ENCODE peak calls at places on chromosomes 1 and 21, in four cellular contexts. P is NCI-H2081, D is mammary epithelial cell, M is SK-MEL-5. S is an unnamed sample.

GRCh38 chr1:243628476-243628907 is 221.6 kb downstream of the AKT3 start:
- DNase-seq in D (no peak), M (peak; percentile 84), P (no peak), S (no peak)

GRCh38 chr1:76240321-76240720 is 165.8 kb downstream of the ST6GALNAC3 start:
- DNase-seq in P (no peak), M (peak; percentile 36), D (no peak), S (no peak)

GRCh38 chr1:31981976-31982375 is 31.7 kb upstream of the KHDRBS1 start:
- DNase-seq in M (no peak), P (peak; percentile 47), D (no peak), S (no peak)

GRCh38 chr21:24759348-24760118 is 847.7 kb downstream of the MRPL39 start:
- DNase-seq in P (peak; percentile 34), D (no peak), M (peak; percentile 29), S (no peak)

GRCh38 chr1:21510113-21510493 is 880 bp downstream of the ALPL start:
- DNase-seq in P (no peak), M (no peak), D (no peak), S (no peak)

GRCh38 chr1:86419277-86419903 is 4.6 kb upstream of the CLCA2 start:
- DNase-seq in D (peak; percentile 52), P (peak; percentile 44), M (peak; percentile 56), S (no peak)

GRCh38 chr1:1939296-1940122 is 20.4 kb upstream of the TMEM52 start:
- DNase-seq in D (no peak), P (no peak), M (no peak), S (no peak)

GRCh38 chr1:170175477-170175876 is 29.7 kb downstream of the NTMT2 start:
- DNase-seq in P (no peak), D (no peak), M (no peak), S (no peak)

GRCh38 chr1:119544165-119544762 is 37.3 kb downstream of the HSD3B1 start:
- DNase-seq in P (no peak), M (peak; percentile 60), D (no peak), S (no peak)

GRCh38 chr1:39955547-39956539 is 898 bp downstream of the MFSD2A start:
- DNase-seq in M (peak; percentile 34), P (peak; percentile 91), D (peak; percentile 75), S (peak; percentile 78)

GRCh38 chr1:87176514-87176913 is 152.2 kb upstream of the LMO4 start:
- DNase-seq in P (no peak), D (no peak), M (no peak), S (no peak)

GRCh38 chr1:60055336-60055735 is 18.2 kb downstream of the C1orf87 start:
- DNase-seq in D (peak; percentile 34), P (no peak), M (no peak), S (peak; percentile 27)

GRCh38 chr1:244049969-244050834 is 881 bp upstream of the ZBTB18 start:
- DNase-seq in D (no peak), M (no peak), P (no peak), S (no peak)

GRCh38 chr21:26587621-26588260 is 14.7 kb upstream of the CYYR1 start:
- DNase-seq in P (no peak), D (peak; percentile 5), M (no peak), S (no peak)

GRCh38 chr1:210321131-210321530 is 7.6 kb upstream of the HHAT start:
- DNase-seq in M (no peak), P (no peak), D (no peak), S (no peak)

GRCh38 chr1:101059945-101060542 is 34.5 kb upstream of the DPH5 start:
- DNase-seq in M (no peak), D (no peak), P (no peak), S (no peak)

GRCh38 chr1:82269466-82269865 is 468.7 kb downstream of the ADGRL2 start:
- DNase-seq in M (no peak), D (peak; percentile 62), P (no peak), S (no peak)

GRCh38 chr1:201038537-201038936 is 15.0 kb upstream of the KIF21B start:
- DNase-seq in M (no peak), D (no peak), P (no peak), S (no peak)

GRCh38 chr1:115426271-115426771 is 88.3 kb upstream of the NGF start:
- DNase-seq in D (peak; percentile 35), M (peak; percentile 15), P (no peak), S (no peak)

GRCh38 chr1:48675251-48675650 is 101.4 kb downstream of the BEND5 start:
- DNase-seq in P (peak; percentile 16), D (peak; percentile 60), M (no peak), S (no peak)

GRCh38 chr21:44444286-44444931 is 10.9 kb upstream of the LRRC3 start:
- DNase-seq in M (peak; percentile 45), P (no peak), D (no peak), S (no peak)

GRCh38 chr21:21851657-21852056 is 853.4 kb downstream of the NCAM2 start:
- DNase-seq in M (peak; percentile 30), P (peak; percentile 0), D (no peak), S (no peak)

GRCh38 chr1:1355376-1355775 is 3.0 kb downstream of the MXRA8 start:
- DNase-seq in D (no peak), M (peak; percentile 30), P (peak; percentile 15), S (peak; percentile 24)

GRCh38 chr1:23422955-23423354 is 1.6 kb downstream of the TCEA3 start:
- DNase-seq in D (no peak), P (no peak), M (no peak), S (no peak)

GRCh38 chr1:114979278-114979891 is 50.2 kb upstream of the TSHB start:
- DNase-seq in D (peak; percentile 39), M (peak; percentile 64), P (peak; percentile 37), S (peak; percentile 25)

GRCh38 chr21:26469789-26470188 is 103.3 kb downstream of the CYYR1 start:
- DNase-seq in P (no peak), M (no peak), D (peak; percentile 81), S (no peak)

GRCh38 chr1:198937231-198938031 is 298.6 kb downstream of the PTPRC start:
- DNase-seq in D (peak; percentile 91), P (peak; percentile 97), M (peak; percentile 90), S (peak; percentile 55)

GRCh38 chr1:172671591-172671990 is 12.7 kb downstream of the FASLG start:
- DNase-seq in M (no peak), D (peak; percentile 27), P (no peak), S (no peak)

GRCh38 chr21:34074283-34075098 is 1.1 kb downstream of the MRPS6 start:
- DNase-seq in M (no peak), P (no peak), D (peak; percentile 38), S (peak; percentile 19)

GRCh38 chr1:183548136-183548535 is 42.1 kb downstream of the NCF2 start:
- DNase-seq in P (peak; percentile 64), M (no peak), D (no peak), S (peak; percentile 88)

GRCh38 chr21:41877901-41878830 is 978 bp downstream of the PRDM15 start:
- DNase-seq in P (peak; percentile 38), D (peak; percentile 26), M (peak; percentile 17), S (peak; percentile 25)

GRCh38 chr1:18032475-18032874 is 75.1 kb upstream of the IGSF21 start:
- DNase-seq in D (no peak), M (no peak), P (no peak), S (no peak)

GRCh38 chr1:226662704-226663326 is 76.3 kb downstream of the ITPKB start:
- DNase-seq in P (no peak), D (peak; percentile 95), M (peak; percentile 88), S (no peak)

GRCh38 chr1:116185161-116185701 is 74.0 kb downstream of the MAB21L3 start:
- DNase-seq in P (no peak), D (no peak), M (no peak), S (no peak)

GRCh38 chr1:221246067-221246466 is 366.8 kb downstream of the HLX start:
- DNase-seq in D (no peak), M (no peak), P (no peak), S (no peak)

GRCh38 chr21:39006653-39007417 is 176.4 kb downstream of the PSMG1 start:
- DNase-seq in M (no peak), P (no peak), D (no peak), S (no peak)

GRCh38 chr1:197481101-197481500 is 213.0 kb downstream of the CRB1 start:
- DNase-seq in D (no peak), M (no peak), P (no peak), S (no peak)

GRCh38 chr1:58439946-58440345 is 106.6 kb downstream of the OMA1 start:
- DNase-seq in M (no peak), P (no peak), D (no peak), S (no peak)

S was measured in NCI-H526 treated with DMSO at 0.1 percent for 48 hours.